ENCODE peak calls at places on chromosomes 4 and X, in four cellular contexts. One of them, this sample, is unnamed.

GRCh38 chr4:2961411-2962098 is 1.7 kb downstream of the NOP14 start:
- DNase-seq in PC-3: no peak
- DNase-seq in adrenal gland: no peak
- DNase-seq in AG04450: no peak
- DNase-seq in this sample: no peak

GRCh38 chrX:115602729-115603389 is 41.9 kb downstream of the PLS3 start:
- DNase-seq in PC-3: peak; percentile 35
- DNase-seq in adrenal gland: no peak
- DNase-seq in AG04450: no peak
- DNase-seq in this sample: no peak

GRCh38 chr4:173214661-173215060 is 46.0 kb downstream of the GALNT7 start:
- DNase-seq in PC-3: peak; percentile 25
- DNase-seq in adrenal gland: peak; percentile 34
- DNase-seq in AG04450: no peak
- DNase-seq in this sample: peak; percentile 93

GRCh38 chrX:31969714-31970113 is 897.9 kb upstream of the FTHL17 start:
- DNase-seq in PC-3: no peak
- DNase-seq in adrenal gland: no peak
- DNase-seq in AG04450: no peak
- DNase-seq in this sample: no peak

GRCh38 chr4:88382621-88383020 is 4.0 kb downstream of the HERC6 start:
- DNase-seq in PC-3: no peak
- DNase-seq in adrenal gland: no peak
- DNase-seq in AG04450: no peak
- DNase-seq in this sample: no peak

GRCh38 chr4:78032446-78032845 is 24.7 kb upstream of the FRAS1 start:
- DNase-seq in PC-3: no peak
- DNase-seq in adrenal gland: no peak
- DNase-seq in AG04450: no peak
- DNase-seq in this sample: no peak

GRCh38 chr4:168636506-168637176 is 139.8 kb downstream of the PALLD start:
- DNase-seq in PC-3: peak; percentile 72
- DNase-seq in adrenal gland: no peak
- DNase-seq in AG04450: no peak
- DNase-seq in this sample: peak; percentile 37

GRCh38 chrX:100208076-100208475 is 202.0 kb downstream of the PCDH19 start:
- DNase-seq in PC-3: no peak
- DNase-seq in adrenal gland: no peak
- DNase-seq in AG04450: no peak
- DNase-seq in this sample: no peak

GRCh38 chrX:6029014-6029413 is 199.7 kb downstream of the NLGN4X start:
- DNase-seq in PC-3: no peak
- DNase-seq in adrenal gland: no peak
- DNase-seq in AG04450: no peak
- DNase-seq in this sample: no peak

GRCh38 chrX:119887721-119888425 is 7.8 kb upstream of the AKAP14 start:
- DNase-seq in PC-3: peak; percentile 81
- DNase-seq in adrenal gland: peak; percentile 60
- DNase-seq in AG04450: no peak
- DNase-seq in this sample: peak; percentile 59

GRCh38 chr4:165379662-165380061 is 854 bp downstream of the CPE start:
- DNase-seq in PC-3: no peak
- DNase-seq in adrenal gland: no peak
- DNase-seq in AG04450: no peak
- DNase-seq in this sample: no peak

GRCh38 chr4:138311771-138312535 is 69.8 kb upstream of the SLC7A11 start:
- DNase-seq in PC-3: no peak
- DNase-seq in adrenal gland: no peak
- DNase-seq in AG04450: no peak
- DNase-seq in this sample: no peak

GRCh38 chrX:36575670-36576069 is 432.5 kb upstream of the FAM47C start:
- DNase-seq in PC-3: no peak
- DNase-seq in adrenal gland: no peak
- DNase-seq in AG04450: no peak
- DNase-seq in this sample: no peak

GRCh38 chrX:40471965-40472648 is 108.7 kb upstream of the ATP6AP2 start:
- DNase-seq in PC-3: peak; percentile 29
- DNase-seq in adrenal gland: no peak
- DNase-seq in AG04450: peak; percentile 76
- DNase-seq in this sample: peak; percentile 38

GRCh38 chr4:88900432-88900831 is 156.6 kb downstream of the FAM13A start:
- DNase-seq in PC-3: peak; percentile 46
- DNase-seq in adrenal gland: no peak
- DNase-seq in AG04450: peak; percentile 36
- DNase-seq in this sample: peak; percentile 10

GRCh38 chr4:83582289-83582756 is 46.4 kb downstream of the GPAT3 start:
- DNase-seq in PC-3: peak; percentile 73
- DNase-seq in adrenal gland: peak; percentile 85
- DNase-seq in AG04450: no peak
- DNase-seq in this sample: peak; percentile 44

GRCh38 chrX:39895228-39896110 is 202.3 kb downstream of the BCOR start:
- DNase-seq in PC-3: peak; percentile 88
- DNase-seq in adrenal gland: peak; percentile 53
- DNase-seq in AG04450: no peak
- DNase-seq in this sample: peak; percentile 45

GRCh38 chr4:141275834-141276233 is 55.1 kb downstream of the ZNF330 start:
- DNase-seq in PC-3: peak; percentile 55
- DNase-seq in adrenal gland: no peak
- DNase-seq in AG04450: peak; percentile 80
- DNase-seq in this sample: no peak

GRCh38 chr4:57119054-57119651 is 9.0 kb upstream of the IGFBP7 start:
- DNase-seq in PC-3: peak; percentile 60
- DNase-seq in adrenal gland: peak; percentile 46
- DNase-seq in AG04450: peak; percentile 74
- DNase-seq in this sample: peak; percentile 85

GRCh38 chrX:71996826-71997225 is 86.2 kb downstream of the NHSL2 start:
- DNase-seq in PC-3: no peak
- DNase-seq in adrenal gland: no peak
- DNase-seq in AG04450: no peak
- DNase-seq in this sample: no peak

GRCh38 chr4:132958457-132959263 is 190.4 kb upstream of the PCDH10 start:
- DNase-seq in PC-3: no peak
- DNase-seq in adrenal gland: no peak
- DNase-seq in AG04450: no peak
- DNase-seq in this sample: no peak

GRCh38 chrX:81537723-81538122 is 335.8 kb downstream of the SH3BGRL start:
- DNase-seq in PC-3: no peak
- DNase-seq in adrenal gland: no peak
- DNase-seq in AG04450: no peak
- DNase-seq in this sample: no peak

GRCh38 chrX:109793191-109793590 is 60.1 kb upstream of the ACSL4 start:
- DNase-seq in PC-3: peak; percentile 76
- DNase-seq in adrenal gland: no peak
- DNase-seq in AG04450: no peak
- DNase-seq in this sample: no peak

GRCh38 chr4:55125763-55126541 is 557 bp upstream of the KDR start:
- DNase-seq in PC-3: no peak
- DNase-seq in adrenal gland: no peak
- DNase-seq in AG04450: no peak
- DNase-seq in this sample: peak; percentile 9

GRCh38 chr4:85769009-85769408 is 294.1 kb downstream of the ARHGAP24 start:
- DNase-seq in PC-3: peak; percentile 56
- DNase-seq in adrenal gland: no peak
- DNase-seq in AG04450: no peak
- DNase-seq in this sample: no peak

GRCh38 chrX:63930140-63930539 is 145.1 kb upstream of the ARHGEF9 start:
- DNase-seq in PC-3: peak; percentile 14
- DNase-seq in adrenal gland: no peak
- DNase-seq in AG04450: no peak
- DNase-seq in this sample: no peak

GRCh38 chr4:152605641-152606304 is 69.9 kb upstream of the FBXW7 start:
- DNase-seq in PC-3: no peak
- DNase-seq in adrenal gland: no peak
- DNase-seq in AG04450: no peak
- DNase-seq in this sample: peak; percentile 5

GRCh38 chrX:149829751-149830191 is 48.0 kb downstream of the MAGEA9 start:
- DNase-seq in PC-3: no peak
- DNase-seq in adrenal gland: no peak
- DNase-seq in AG04450: no peak
- DNase-seq in this sample: no peak

GRCh38 chr4:176090115-176090514 is 24.5 kb downstream of the WDR17 start:
- DNase-seq in PC-3: no peak
- DNase-seq in adrenal gland: no peak
- DNase-seq in AG04450: no peak
- DNase-seq in this sample: no peak

GRCh38 chr4:54082168-54082567 is 17.8 kb upstream of the CHIC2 start:
- DNase-seq in PC-3: peak; percentile 100
- DNase-seq in adrenal gland: no peak
- DNase-seq in AG04450: peak; percentile 99
- DNase-seq in this sample: peak; percentile 100

DNA sequence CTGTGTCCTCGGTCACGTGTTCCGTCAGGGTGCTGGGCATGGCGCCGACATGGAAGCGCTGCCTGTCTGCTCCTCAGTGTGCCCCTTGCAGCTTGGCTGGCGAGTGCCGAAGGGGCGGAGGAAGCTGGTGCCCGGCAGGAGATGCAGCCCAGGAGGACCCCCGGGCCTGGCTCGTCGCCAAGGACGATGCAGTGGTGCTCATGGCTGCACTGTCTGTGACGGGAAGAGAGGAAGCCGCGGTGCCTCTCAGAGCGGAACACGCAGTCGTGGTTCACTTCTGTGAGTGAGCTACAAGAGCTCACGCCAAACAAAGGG is 38.1 kb downstream of the FGFRL1 start:
- DNase-seq in PC-3: no peak
- DNase-seq in adrenal gland: peak; percentile 22
- DNase-seq in AG04450: no peak
- DNase-seq in this sample: no peak
- H3K27me3 ChIP-seq in PC-3: peaks cover 19% of the 10 kb centered on the region
- H3K27me3 ChIP-seq in adrenal gland: peaks cover 15% of the 10 kb centered on the region
- H3K27me3 ChIP-seq in AG04450: peaks cover 22% of the 10 kb centered on the region
- H3K27me3 ChIP-seq in this sample: no peaks in the 10 kb centered on the region

GRCh38 chrX:138708268-138708667 is 3.2 kb downstream of the FGF13 start:
- DNase-seq in PC-3: no peak
- DNase-seq in adrenal gland: no peak
- DNase-seq in AG04450: no peak
- DNase-seq in this sample: no peak

GRCh38 chrX:138710866-138711331 is 618 bp downstream of the FGF13 start:
- DNase-seq in PC-3: no peak
- DNase-seq in adrenal gland: no peak
- DNase-seq in AG04450: no peak
- DNase-seq in this sample: peak; percentile 2

GRCh38 chrX:138710311-138710791 is 1.2 kb downstream of the FGF13 start:
- DNase-seq in PC-3: no peak
- DNase-seq in adrenal gland: no peak
- DNase-seq in AG04450: no peak
- DNase-seq in this sample: no peak

GRCh38 chrX:138709886-138710285 is 1.6 kb downstream of the FGF13 start:
- DNase-seq in PC-3: no peak
- DNase-seq in adrenal gland: no peak
- DNase-seq in AG04450: no peak
- DNase-seq in this sample: no peak

DNA sequence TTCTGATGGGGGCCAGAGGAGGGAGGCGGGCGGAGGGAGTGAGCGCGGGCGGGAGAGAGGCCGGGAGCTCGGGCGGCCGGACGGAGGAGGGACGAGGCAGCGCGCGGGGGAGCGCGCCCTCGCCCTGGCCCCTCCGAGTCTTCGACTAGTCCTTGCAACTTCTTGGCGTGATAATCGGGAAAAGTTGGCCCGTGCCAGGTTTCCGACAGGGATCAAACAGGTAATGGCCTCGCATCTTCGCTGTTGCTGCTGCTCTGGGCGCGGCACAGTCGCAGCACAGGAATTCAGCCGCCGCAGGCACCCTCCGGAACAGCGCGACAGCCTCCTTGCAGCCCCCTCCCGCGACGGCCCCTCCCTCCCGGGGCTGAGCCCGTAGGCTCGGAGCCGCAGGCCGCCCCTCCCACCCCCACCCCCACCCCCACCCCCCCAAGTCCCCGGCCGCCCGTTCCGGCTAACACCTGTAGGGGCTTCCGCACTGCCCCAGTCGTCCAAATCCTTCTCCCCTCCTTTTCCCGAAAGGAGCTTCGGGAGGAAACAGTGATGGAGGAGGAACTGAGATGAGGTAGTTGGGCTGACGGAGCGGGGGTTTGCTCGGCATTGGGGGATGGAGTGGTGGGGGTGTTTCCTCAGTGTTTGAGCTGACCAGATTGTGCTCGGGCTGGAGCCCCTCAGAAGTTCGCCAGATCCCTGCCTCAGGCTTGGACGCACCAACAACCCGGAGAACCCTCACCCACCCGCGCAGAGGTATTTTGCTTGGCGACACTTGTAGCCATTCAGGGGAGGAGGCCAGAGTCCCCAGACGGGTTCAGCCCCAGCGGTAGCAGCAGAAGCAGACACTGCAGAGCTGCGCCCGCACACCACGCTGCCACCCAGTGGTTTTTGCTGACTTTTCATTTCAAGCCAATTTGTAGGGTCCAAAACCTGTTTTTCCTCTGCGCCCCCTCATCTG is at the start of gene FGF13:
- DNase-seq in PC-3: peak; percentile 34
- DNase-seq in adrenal gland: peak; percentile 16
- DNase-seq in AG04450: no peak
- DNase-seq in this sample: peak; percentile 13
- H3K4me3 ChIP-seq in PC-3: peak within 1 kb of the TSS; percentile 33
- H3K4me3 ChIP-seq in adrenal gland: no peak within 1 kb of the TSS
- H3K4me3 ChIP-seq in AG04450: no peak within 1 kb of the TSS
- H3K4me3 ChIP-seq in this sample: no peak within 1 kb of the TSS

GRCh38 chrX:1418901-1419544 is 27.1 kb upstream of the SLC25A6 start:
- DNase-seq in PC-3: peak; percentile 65
- DNase-seq in adrenal gland: peak; percentile 67
- DNase-seq in AG04450: no peak
- DNase-seq in this sample: no peak
- H3K27me3 ChIP-seq in PC-3: no peaks in the 10 kb centered on the region
- H3K27me3 ChIP-seq in adrenal gland: no peaks in the 10 kb centered on the region
- H3K27me3 ChIP-seq in AG04450: no peaks in the 10 kb centered on the region
- H3K27me3 ChIP-seq in this sample: no peaks in the 10 kb centered on the region

GRCh38 chr4:98688416-98689290 is 30.2 kb upstream of the TSPAN5 start:
- DNase-seq in PC-3: peak; percentile 47
- DNase-seq in adrenal gland: no peak
- DNase-seq in AG04450: peak; percentile 43
- DNase-seq in this sample: peak; percentile 72

GRCh38 chr4:98686046-98686385 is 27.6 kb upstream of the TSPAN5 start:
- DNase-seq in PC-3: no peak
- DNase-seq in adrenal gland: no peak
- DNase-seq in AG04450: no peak
- DNase-seq in this sample: no peak

GRCh38 chr4:98686847-98687246 is 28.4 kb upstream of the TSPAN5 start:
- DNase-seq in PC-3: no peak
- DNase-seq in adrenal gland: no peak
- DNase-seq in AG04450: no peak
- DNase-seq in this sample: no peak

GRCh38 chr4:98689507-98690174 is 31.2 kb upstream of the TSPAN5 start:
- DNase-seq in PC-3: no peak
- DNase-seq in adrenal gland: no peak
- DNase-seq in AG04450: no peak
- DNase-seq in this sample: no peak

DNA sequence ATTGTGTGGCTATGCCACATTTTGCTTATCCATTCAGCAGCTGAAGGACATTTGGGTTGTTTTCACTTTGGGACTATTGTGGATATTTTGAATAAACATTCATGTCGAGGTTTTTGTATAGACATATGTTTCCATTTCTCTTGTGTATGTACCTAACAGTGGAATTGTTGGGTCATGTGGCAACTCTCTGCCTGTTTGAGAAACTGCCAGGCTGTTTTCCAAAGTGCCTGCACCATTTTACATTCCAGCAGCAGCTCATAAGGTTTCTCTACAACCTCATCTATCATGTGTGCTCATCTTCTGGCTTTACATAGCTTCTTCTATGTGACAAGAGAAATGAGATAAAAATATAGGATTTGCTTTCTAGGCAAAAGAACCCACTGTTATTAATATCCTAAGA is 29.5 kb upstream of the TSPAN5 start:
- DNase-seq in PC-3: no peak
- DNase-seq in adrenal gland: no peak
- DNase-seq in AG04450: no peak
- DNase-seq in this sample: no peak
- H3K4me3 ChIP-seq in PC-3: no peak overlapping the region
- H3K4me3 ChIP-seq in adrenal gland: no peak overlapping the region
- H3K4me3 ChIP-seq in AG04450: no peak overlapping the region
- H3K4me3 ChIP-seq in this sample: no peak overlapping the region